ENCODE peak calls at places on chromosomes 3 and 15, in five cellular contexts. R is A549, Q is tibial nerve, C is HAP-1, J is ovary. L is an unnamed sample. For H3K4me1, the result is how much of the 10 kb centered on the place peaks cover.

GRCh38 chr15:73927003-73927475 is 777 bp downstream of the LOXL1 start:
- DNase-seq in R (no peak), Q (no peak), C (peak), J (peak), L (no peak)

GRCh38 chr3:85172001-85172400 is 213.2 kb downstream of the CADM2 start:
- DNase-seq in R (no peak), Q (no peak), C (no peak), J (no peak), L (no peak)

GRCh38 chr3:101611023-101611422 is 37.0 kb downstream of the PCNP start:
- DNase-seq in R (no peak), Q (no peak), C (no peak), J (no peak), L (no peak)

GRCh38 chr3:116005404-116005803 is 382.1 kb downstream of the GAP43 start:
- DNase-seq in R (peak), Q (no peak), C (no peak), J (peak), L (peak)

GRCh38 chr15:98938105-98938417 is 69.5 kb downstream of the PGPEP1L start:
- DNase-seq in R (no peak), Q (no peak), C (no peak), J (no peak), L (no peak)

GRCh38 chr3:152083058-152083457 is 185.7 kb upstream of the MBNL1 start:
- DNase-seq in R (no peak), Q (no peak), C (no peak), J (no peak), L (no peak)

GRCh38 chr3:186932281-186933181 is 2.2 kb downstream of the ST6GAL1 start:
- DNase-seq in R (no peak), Q (no peak), C (peak), J (no peak), L (no peak)

GRCh38 chr3:10655131-10655530 is 149.7 kb upstream of the ATP2B2 start:
- DNase-seq in R (no peak), Q (no peak), C (no peak), J (no peak), L (no peak)

GRCh38 chr15:58515807-58516206 is 84.0 kb downstream of the LIPC start:
- DNase-seq in R (no peak), Q (no peak), C (no peak), J (no peak), L (no peak)

GRCh38 chr3:129577356-129577755 is 29.1 kb downstream of the PLXND1 start:
- DNase-seq in R (no peak), Q (peak), C (no peak), J (no peak), L (no peak)

GRCh38 chr3:17664923-17665322 is 77.5 kb downstream of the TBC1D5 start:
- DNase-seq in R (no peak), Q (no peak), C (no peak), J (no peak), L (no peak)
- H3K4me1 ChIP-seq in R (under half), Q (under half), C (under half), J (under half), L (under half)

DNA sequence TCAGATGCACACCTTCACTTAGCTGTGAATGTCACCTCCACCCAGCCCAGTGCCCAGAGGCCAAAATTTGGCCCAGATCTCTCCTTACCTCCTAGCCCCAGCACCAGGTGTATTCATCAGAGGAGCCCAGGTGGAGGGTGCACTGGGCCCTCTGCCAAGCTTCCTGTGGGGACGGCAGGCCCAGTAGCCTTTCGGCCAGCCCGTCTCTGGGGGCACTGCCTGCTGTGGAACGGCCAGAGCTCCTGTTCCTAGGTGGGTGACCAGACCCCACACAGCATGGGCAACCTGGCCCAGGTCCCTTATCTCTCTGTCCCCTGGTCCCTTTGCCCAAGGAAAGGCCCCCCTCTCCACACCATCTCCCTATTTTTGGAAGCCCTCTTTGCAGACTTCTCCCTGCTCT is 67.8 kb downstream of the AAGAB start:
- DNase-seq in R (no peak), Q (no peak), C (no peak), J (no peak), L (no peak)
- H3K4me1 ChIP-seq in R (half or more), Q (half or more), C (under half), J (under half), L (half or more)

DNA sequence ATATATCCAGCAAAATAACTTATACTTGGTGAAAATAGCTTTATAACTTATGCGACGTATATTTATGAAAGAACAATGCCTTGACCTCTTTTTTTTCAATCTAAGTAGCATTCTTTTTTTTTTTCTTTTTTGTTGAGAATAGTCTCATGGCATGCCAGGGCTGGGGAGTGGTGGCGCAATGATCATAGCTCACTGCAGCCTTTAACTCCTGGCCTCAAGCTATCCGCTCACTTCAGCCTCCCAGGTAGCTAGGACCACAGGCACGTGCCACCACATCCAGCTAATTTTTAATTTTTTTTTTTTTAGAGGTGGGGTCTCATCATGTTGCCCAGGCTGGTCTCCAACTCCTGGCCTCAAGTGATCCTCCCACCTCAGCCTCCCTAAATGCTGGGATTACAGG is 43.5 kb downstream of the RAB8B start:
- DNase-seq in R (no peak), Q (no peak), C (no peak), J (no peak), L (no peak)
- H3K4me1 ChIP-seq in R (half or more), Q (half or more), C (under half), J (under half), L (under half)

DNA sequence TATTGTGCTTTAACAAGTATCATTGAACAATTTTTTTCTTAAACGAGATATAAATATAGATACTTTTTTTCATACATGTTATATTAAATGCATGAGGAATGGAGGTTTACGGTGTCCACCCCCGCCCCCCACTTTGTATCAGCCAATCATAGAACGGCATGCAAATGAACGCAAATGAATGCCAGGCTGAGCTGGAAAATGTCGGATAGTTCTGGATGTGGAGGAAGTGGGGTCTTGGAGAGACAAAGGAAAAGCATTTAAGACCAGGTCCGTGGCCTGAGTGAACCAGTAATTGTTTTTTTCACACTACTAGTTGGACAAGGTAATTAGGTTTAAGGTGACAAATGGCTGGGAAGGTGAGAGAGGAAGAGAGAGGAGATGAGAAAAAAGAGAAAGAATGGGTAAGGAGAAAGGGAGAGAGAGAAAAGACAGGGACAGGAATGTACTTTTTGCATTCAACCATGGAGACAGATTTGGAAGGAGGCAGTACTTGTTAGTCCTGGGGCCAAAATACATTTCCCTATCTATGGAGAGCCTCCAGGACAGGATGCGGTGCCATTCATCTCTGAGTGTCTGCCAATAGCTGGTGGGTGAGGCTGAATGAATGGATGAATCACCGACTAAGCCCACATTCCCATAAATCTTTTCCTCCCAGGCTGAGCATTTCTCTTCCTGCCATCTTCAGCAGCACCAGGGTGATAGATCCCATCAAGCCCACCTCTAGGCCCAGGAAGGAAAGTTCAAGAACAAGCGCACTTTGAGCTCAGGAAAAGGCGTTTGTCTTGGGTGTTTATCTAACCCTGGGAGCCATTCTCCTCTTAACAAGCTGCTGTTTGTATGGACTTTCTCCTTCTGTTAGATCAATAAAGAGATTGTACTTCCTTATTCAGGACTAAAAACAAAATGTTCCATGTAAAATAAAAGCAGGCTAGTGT is 1.4 kb upstream of the RAD18 start:
- DNase-seq in R (peak), Q (no peak), C (no peak), J (no peak), L (no peak)
- H3K4me1 ChIP-seq in R (under half), Q (under half), C (under half), J (under half), L (under half)

L was measured in Panc1.